ENCODE peak calls at places on chromosomes 11 and 22, in nine cellular contexts. J is NCI-H345; R is GM18507; S is astrocyte of the cerebellum; N is Karpas-422; B is EH; M is GM12865; O is A549; H is activated CD4-positive, alpha-beta T cell treated with anti-CD3 and anti-CD28 coated beads, Interleukin-2, amount 50 U/mL, for 48 hours. X is an unnamed sample.

GRCh38 chr11:70174846-70175764 is 28.0 kb upstream of the FADD start:
- DNase-seq in J (peak), R (no peak), S (no peak), N (no peak), B (no peak), M (no peak), O (no peak), H (no peak), X (peak)

GRCh38 chr11:122038543-122038942 is 77.5 kb downstream of the BLID start:
- DNase-seq in J (no peak), R (no peak), S (peak), N (no peak), B (peak), M (no peak), O (no peak), H (no peak), X (peak)

GRCh38 chr11:107824668-107825369 is 33.8 kb downstream of the SLC35F2 start:
- DNase-seq in J (no peak), R (no peak), S (no peak), N (peak), B (no peak), M (no peak), O (no peak), H (no peak), X (no peak)

GRCh38 chr11:39374963-39375698 is 2084.3 kb downstream of the LRRC4C start:
- DNase-seq in J (peak), R (no peak), S (peak), N (peak), B (no peak), M (peak), O (peak), H (no peak), X (peak)

GRCh38 chr11:10322830-10323792 is 18.2 kb downstream of the ADM start:
- DNase-seq in J (peak), R (no peak), S (peak), N (peak), B (peak), M (peak), O (peak), H (peak), X (peak)

GRCh38 chr22:42522546-42522945 is 3.0 kb upstream of the RRP7A start:
- DNase-seq in J (no peak), R (no peak), S (no peak), N (no peak), B (no peak), M (no peak), O (no peak), H (no peak), X (no peak)

GRCh38 chr11:65041206-65042035 is at the start of gene SAC3D1:
- DNase-seq in J (peak), R (no peak), S (no peak), N (peak), B (no peak), M (no peak), O (peak), H (no peak), X (no peak)

GRCh38 chr11:76738618-76739220 is 44.4 kb upstream of the TSKU start:
- DNase-seq in J (no peak), R (no peak), S (no peak), N (no peak), B (no peak), M (no peak), O (no peak), H (no peak), X (no peak)

GRCh38 chr11:128890543-128891409 is at the start of gene KCNJ5:
- DNase-seq in J (peak), R (no peak), S (no peak), N (no peak), B (peak), M (no peak), O (peak), H (peak), X (no peak)

GRCh38 chr22:37968452-37969251 is 15.2 kb downstream of the POLR2F start:
- DNase-seq in J (peak), R (no peak), S (no peak), N (no peak), B (no peak), M (no peak), O (no peak), H (no peak), X (no peak)

GRCh38 chr22:37581534-37581933 is 1.6 kb upstream of the LGALS2 start:
- DNase-seq in J (no peak), R (no peak), S (no peak), N (no peak), B (no peak), M (no peak), O (no peak), H (no peak), X (no peak)

GRCh38 chr11:20873054-20873453 is 203.7 kb downstream of the NELL1 start:
- DNase-seq in J (peak), R (no peak), S (no peak), N (peak), B (no peak), M (peak), O (peak), H (no peak), X (peak)

GRCh38 chr11:48095779-48096470 is 115.6 kb downstream of the PTPRJ start:
- DNase-seq in J (no peak), R (no peak), S (no peak), N (peak), B (peak), M (no peak), O (no peak), H (peak), X (no peak)

GRCh38 chr11:75611823-75612222 is 49.8 kb downstream of the SERPINH1 start:
- DNase-seq in J (no peak), R (no peak), S (no peak), N (no peak), B (no peak), M (no peak), O (no peak), H (no peak), X (no peak)

GRCh38 chr11:3201677-3202181 is 16.9 kb downstream of the MRGPRG start:
- DNase-seq in J (no peak), R (no peak), S (no peak), N (no peak), B (no peak), M (no peak), O (no peak), H (no peak), X (no peak)

GRCh38 chr11:99585606-99586005 is 564.9 kb downstream of the CNTN5 start:
- DNase-seq in J (no peak), R (no peak), S (no peak), N (no peak), B (no peak), M (no peak), O (no peak), H (no peak), X (no peak)

GRCh38 chr11:94553938-94554337 is 10.2 kb downstream of the FUT4 start:
- DNase-seq in J (no peak), R (no peak), S (no peak), N (no peak), B (peak), M (no peak), O (no peak), H (no peak), X (no peak)

X was measured in Caki2.